ENCODE peak calls at places on chromosome 10, in five cellular contexts. S is GM23248; N is stimulated activated CD4-positive, alpha-beta T cell treated with anti-CD3 and anti-CD28 coated beads, Interleukin-12 subunit alpha, Interleukin-12 subunit beta, amount 100 ng/mL, for 4 hours; W is astrocyte; T is AG09319. J is an unnamed sample.

GRCh38 chr10:119316729-119317097 is 109.3 kb downstream of the GRK5 start:
- DNase-seq in N (no peak), W (peak; percentile 86), T (peak; percentile 25), S (peak; percentile 89), J (peak; percentile 50)

GRCh38 chr10:132107947-132108877 is 42.5 kb downstream of the JAKMIP3 start:
- DNase-seq in S (no peak), T (no peak), N (no peak), W (no peak), J (no peak)

GRCh38 chr10:514137-514671 is 175.3 kb downstream of the DIP2C start:
- DNase-seq in W (no peak), N (no peak), T (no peak), S (no peak), J (no peak)

GRCh38 chr10:77223532-77224460 is 413.8 kb downstream of the KCNMA1 start:
- DNase-seq in W (no peak), N (no peak), S (peak; percentile 11), T (no peak), J (no peak)

GRCh38 chr10:72808001-72808400 is 85.5 kb upstream of the OIT3 start:
- DNase-seq in N (no peak), T (no peak), S (no peak), W (no peak), J (no peak)

GRCh38 chr10:130470973-130471372 is 334.8 kb downstream of the GLRX3 start:
- DNase-seq in N (no peak), T (no peak), W (no peak), S (no peak), J (no peak)

GRCh38 chr10:3719024-3719843 is 65.8 kb downstream of the KLF6 start:
- DNase-seq in N (no peak), W (no peak), T (no peak), S (no peak), J (no peak)

GRCh38 chr10:89700914-89701237 is 514 bp upstream of the KIF20B start:
- DNase-seq in S (no peak), W (no peak), T (no peak), N (no peak), J (no peak)

GRCh38 chr10:114634607-114634974 is 23.5 kb downstream of the ABLIM1 start:
- DNase-seq in T (peak; percentile 69), W (peak; percentile 95), N (no peak), S (peak; percentile 97), J (peak; percentile 84)

GRCh38 chr10:4586756-4587155 is 239.3 kb upstream of the AKR1E2 start:
- DNase-seq in W (peak; percentile 55), N (no peak), S (peak; percentile 18), T (peak; percentile 36), J (peak; percentile 41)

GRCh38 chr10:124324856-124325657 is 93.7 kb downstream of the OAT start:
- DNase-seq in T (no peak), W (peak; percentile 8), S (no peak), N (no peak), J (no peak)

GRCh38 chr10:123501148-123501547 is 165.0 kb upstream of the GPR26 start:
- DNase-seq in N (no peak), W (no peak), S (no peak), T (no peak), J (no peak)

GRCh38 chr10:7787150-7787856 is 490 bp downstream of the KIN start:
- DNase-seq in N (no peak), T (no peak), W (no peak), S (peak; percentile 76), J (no peak)

GRCh38 chr10:117488004-117488403 is 54.5 kb upstream of the EMX2 start:
- DNase-seq in W (no peak), S (no peak), T (no peak), N (no peak), J (no peak)

GRCh38 chr10:24891823-24892222 is 60.6 kb downstream of the PRTFDC1 start:
- DNase-seq in S (peak; percentile 38), W (peak; percentile 85), N (no peak), T (no peak), J (no peak)

GRCh38 chr10:11913184-11913641 is 90.1 kb downstream of the PROSER2 start:
- DNase-seq in W (peak; percentile 2), T (no peak), S (peak; percentile 9), N (no peak), J (peak; percentile 3)

GRCh38 chr10:871951-872403 is 59.5 kb downstream of the LARP4B start:
- DNase-seq in W (no peak), S (no peak), T (no peak), N (no peak), J (no peak)

GRCh38 chr10:130027716-130028464 is 63.8 kb upstream of the EBF3 start:
- DNase-seq in T (no peak), N (no peak), S (peak; percentile 61), W (no peak), J (no peak)

GRCh38 chr10:107444443-107444842 is 279.9 kb upstream of the SORCS1 start:
- DNase-seq in N (no peak), W (no peak), T (no peak), S (no peak), J (no peak)

GRCh38 chr10:123117644-123118409 is 17.9 kb upstream of the HMX3 start:
- DNase-seq in W (no peak), S (peak; percentile 19), N (no peak), T (no peak), J (no peak)

GRCh38 chr10:119025776-119026175 is 3.7 kb upstream of the NANOS1 start:
- DNase-seq in T (no peak), N (no peak), S (peak; percentile 39), W (no peak), J (no peak)

GRCh38 chr10:36195364-36195763 is 553.3 kb upstream of the FZD8 start:
- DNase-seq in N (no peak), T (no peak), S (no peak), W (no peak), J (no peak)

GRCh38 chr10:119120413-119120867 is 16.5 kb downstream of the DENND10 start:
- DNase-seq in T (peak; percentile 36), S (peak; percentile 32), N (no peak), W (peak; percentile 65), J (peak; percentile 47)

GRCh38 chr10:46239247-46239646 is 47.5 kb upstream of the ANTXRL start:
- DNase-seq in T (no peak), W (no peak), S (no peak), N (no peak), J (no peak)

GRCh38 chr10:28939352-28940157 is 262.2 kb downstream of the BAMBI start:
- DNase-seq in N (no peak), W (peak; percentile 77), T (no peak), S (peak; percentile 33), J (peak; percentile 31)

GRCh38 chr10:8193546-8193945 is 139.1 kb downstream of the GATA3 start:
- DNase-seq in T (no peak), N (no peak), S (no peak), W (no peak), J (no peak)

GRCh38 chr10:125102216-125102615 is 58.1 kb downstream of the CTBP2 start:
- DNase-seq in N (no peak), W (peak; percentile 59), T (peak; percentile 36), S (peak; percentile 41), J (no peak)

GRCh38 chr10:133159950-133160812 is at the start of gene KNDC1:
- DNase-seq in N (no peak), T (no peak), W (no peak), S (peak; percentile 72), J (no peak)

GRCh38 chr10:58641095-58641531 is 128.4 kb downstream of the BICC1 start:
- DNase-seq in S (peak; percentile 96), N (no peak), W (peak; percentile 99), T (peak; percentile 96), J (peak; percentile 100)

GRCh38 chr10:124728071-124728829 is 15.9 kb downstream of the FAM53B start:
- DNase-seq in S (peak; percentile 63), T (no peak), W (no peak), N (no peak), J (no peak)

GRCh38 chr10:74816824-74817498 is 9.4 kb upstream of the KAT6B start:
- DNase-seq in W (no peak), S (no peak), N (no peak), T (no peak), J (no peak)

GRCh38 chr10:122494173-122494820 is 32.9 kb downstream of the HTRA1 start:
- DNase-seq in S (no peak), T (no peak), N (no peak), W (no peak), J (no peak)

GRCh38 chr10:35409094-35409582 is 72.8 kb downstream of the CCNY start:
- DNase-seq in N (no peak), S (peak; percentile 92), T (no peak), W (peak; percentile 89), J (peak; percentile 58)